ENCODE peak calls at places on chromosomes 5 and 9, in nine cellular contexts. One of them, this sample, is unnamed. For H3K27me3, the result is how much of the 10 kb centered on the place peaks cover.

GRCh38 chr5:60701317-60701988 is 1.5 kb upstream of the DEPDC1B start:
- DNase-seq in esophagus squamous epithelium: no peak
- DNase-seq in ovary: no peak
- DNase-seq in psoas muscle: no peak
- DNase-seq in left ventricle myocardium inferior: no peak
- DNase-seq in endothelial cell of umbilical vein: peak
- DNase-seq in prostate gland: no peak
- DNase-seq in heart right ventricle: no peak
- DNase-seq in fibroblast of lung: no peak
- DNase-seq in this sample: no peak

GRCh38 chr9:91771027-91771426 is 179.0 kb downstream of the ROR2 start:
- DNase-seq in esophagus squamous epithelium: no peak
- DNase-seq in ovary: peak
- DNase-seq in psoas muscle: peak
- DNase-seq in left ventricle myocardium inferior: no peak
- DNase-seq in endothelial cell of umbilical vein: no peak
- DNase-seq in prostate gland: no peak
- DNase-seq in heart right ventricle: no peak
- DNase-seq in fibroblast of lung: peak
- DNase-seq in this sample: peak

GRCh38 chr5:10289353-10289752 is 18.3 kb downstream of the CMBL start:
- DNase-seq in esophagus squamous epithelium: no peak
- DNase-seq in ovary: peak
- DNase-seq in psoas muscle: peak
- DNase-seq in left ventricle myocardium inferior: no peak
- DNase-seq in endothelial cell of umbilical vein: no peak
- DNase-seq in prostate gland: peak
- DNase-seq in heart right ventricle: no peak
- DNase-seq in fibroblast of lung: no peak
- DNase-seq in this sample: no peak

GRCh38 chr5:177995691-177996595 is at the start of gene PROP1:
- DNase-seq in esophagus squamous epithelium: no peak
- DNase-seq in ovary: no peak
- DNase-seq in psoas muscle: no peak
- DNase-seq in left ventricle myocardium inferior: no peak
- DNase-seq in endothelial cell of umbilical vein: no peak
- DNase-seq in prostate gland: no peak
- DNase-seq in heart right ventricle: no peak
- DNase-seq in fibroblast of lung: no peak
- DNase-seq in this sample: no peak

GRCh38 chr5:82586176-82586575 is 308.0 kb upstream of the RPS23 start:
- DNase-seq in esophagus squamous epithelium: no peak
- DNase-seq in ovary: no peak
- DNase-seq in psoas muscle: no peak
- DNase-seq in left ventricle myocardium inferior: no peak
- DNase-seq in endothelial cell of umbilical vein: no peak
- DNase-seq in prostate gland: no peak
- DNase-seq in heart right ventricle: no peak
- DNase-seq in fibroblast of lung: no peak
- DNase-seq in this sample: peak

GRCh38 chr5:180823346-180823745 is 20.7 kb upstream of the MGAT1 start:
- DNase-seq in esophagus squamous epithelium: no peak
- DNase-seq in ovary: no peak
- DNase-seq in psoas muscle: no peak
- DNase-seq in left ventricle myocardium inferior: no peak
- DNase-seq in endothelial cell of umbilical vein: no peak
- DNase-seq in prostate gland: no peak
- DNase-seq in heart right ventricle: no peak
- DNase-seq in fibroblast of lung: no peak
- DNase-seq in this sample: no peak

GRCh38 chr5:438481-438981 is 4.4 kb upstream of the EXOC3 start:
- DNase-seq in esophagus squamous epithelium: no peak
- DNase-seq in ovary: no peak
- DNase-seq in psoas muscle: no peak
- DNase-seq in left ventricle myocardium inferior: no peak
- DNase-seq in endothelial cell of umbilical vein: no peak
- DNase-seq in prostate gland: no peak
- DNase-seq in heart right ventricle: peak
- DNase-seq in fibroblast of lung: no peak
- DNase-seq in this sample: no peak

GRCh38 chr9:114290561-114290986 is 32.3 kb upstream of the ORM1 start:
- DNase-seq in esophagus squamous epithelium: no peak
- DNase-seq in ovary: peak
- DNase-seq in psoas muscle: no peak
- DNase-seq in left ventricle myocardium inferior: peak
- DNase-seq in endothelial cell of umbilical vein: no peak
- DNase-seq in prostate gland: no peak
- DNase-seq in heart right ventricle: no peak
- DNase-seq in fibroblast of lung: no peak
- DNase-seq in this sample: no peak

GRCh38 chr9:89748831-89749499 is 144.2 kb downstream of the GADD45G start:
- DNase-seq in esophagus squamous epithelium: no peak
- DNase-seq in ovary: no peak
- DNase-seq in psoas muscle: no peak
- DNase-seq in left ventricle myocardium inferior: no peak
- DNase-seq in endothelial cell of umbilical vein: no peak
- DNase-seq in prostate gland: no peak
- DNase-seq in heart right ventricle: no peak
- DNase-seq in fibroblast of lung: no peak
- DNase-seq in this sample: no peak

DNA sequence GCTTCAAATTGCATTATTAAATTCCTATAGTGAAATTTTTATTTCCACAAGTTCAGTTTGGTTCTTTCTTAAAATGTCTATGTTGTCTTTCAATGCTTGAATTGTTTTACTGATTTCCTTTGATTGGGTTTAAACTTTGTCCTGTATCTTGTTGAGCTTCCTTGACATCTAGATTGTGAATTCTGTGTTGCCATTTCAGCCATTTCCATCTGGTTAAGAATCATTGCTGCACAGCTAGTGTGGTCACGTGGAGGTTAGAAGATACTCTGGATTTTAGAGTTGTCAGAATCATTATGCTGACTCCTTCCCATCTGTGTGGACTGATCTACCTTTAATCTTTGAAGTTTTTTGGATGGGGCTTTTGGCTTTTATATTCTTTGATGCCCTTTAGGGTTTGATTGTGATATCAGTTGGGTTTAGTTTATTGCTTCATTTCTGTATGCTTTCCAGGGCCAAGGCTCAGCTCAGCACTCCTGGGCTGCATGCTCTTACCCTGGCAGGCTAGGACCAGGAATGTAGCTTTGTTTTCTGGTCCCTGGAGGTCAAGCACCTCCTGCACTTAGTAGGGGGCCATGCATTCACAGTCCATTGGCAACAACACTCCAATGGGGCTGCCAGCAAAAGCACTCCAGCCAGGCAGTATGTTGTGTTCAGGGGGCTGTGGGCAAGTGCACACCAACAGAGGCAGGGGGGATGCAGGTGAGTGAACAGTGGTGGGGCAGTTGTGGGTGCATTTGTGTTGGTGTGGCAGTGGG is 141.4 kb downstream of the PRR16 start:
- DNase-seq in esophagus squamous epithelium: no peak
- DNase-seq in ovary: no peak
- DNase-seq in psoas muscle: no peak
- DNase-seq in left ventricle myocardium inferior: no peak
- DNase-seq in endothelial cell of umbilical vein: no peak
- DNase-seq in prostate gland: no peak
- DNase-seq in heart right ventricle: no peak
- DNase-seq in fibroblast of lung: peak
- DNase-seq in this sample: peak
- H3K4me3 ChIP-seq in esophagus squamous epithelium: no peak
- H3K4me3 ChIP-seq in ovary: no peak
- H3K4me3 ChIP-seq in psoas muscle: no peak
- H3K4me3 ChIP-seq in left ventricle myocardium inferior: no peak
- H3K4me3 ChIP-seq in endothelial cell of umbilical vein: no peak
- H3K4me3 ChIP-seq in prostate gland: no peak
- H3K4me3 ChIP-seq in heart right ventricle: no peak
- H3K4me3 ChIP-seq in fibroblast of lung: no peak
- H3K4me3 ChIP-seq in this sample: no peak

GRCh38 chr5:135490245-135491037 is 38.3 kb upstream of the TIFAB start:
- DNase-seq in esophagus squamous epithelium: no peak
- DNase-seq in ovary: no peak
- DNase-seq in psoas muscle: no peak
- DNase-seq in left ventricle myocardium inferior: no peak
- DNase-seq in endothelial cell of umbilical vein: no peak
- DNase-seq in prostate gland: no peak
- DNase-seq in heart right ventricle: no peak
- DNase-seq in fibroblast of lung: no peak
- DNase-seq in this sample: peak
- H3K27me3 ChIP-seq in esophagus squamous epithelium: under half
- H3K27me3 ChIP-seq in ovary: under half
- H3K27me3 ChIP-seq in psoas muscle: half or more
- H3K27me3 ChIP-seq in left ventricle myocardium inferior: half or more
- H3K27me3 ChIP-seq in endothelial cell of umbilical vein: half or more
- H3K27me3 ChIP-seq in prostate gland: under half
- H3K27me3 ChIP-seq in heart right ventricle: half or more
- H3K27me3 ChIP-seq in fibroblast of lung: under half
- H3K27me3 ChIP-seq in this sample: half or more

GRCh38 chr9:127193483-127193882 is 71.0 kb upstream of the ANGPTL2 start:
- DNase-seq in esophagus squamous epithelium: no peak
- DNase-seq in ovary: no peak
- DNase-seq in psoas muscle: no peak
- DNase-seq in left ventricle myocardium inferior: peak
- DNase-seq in endothelial cell of umbilical vein: no peak
- DNase-seq in prostate gland: no peak
- DNase-seq in heart right ventricle: no peak
- DNase-seq in fibroblast of lung: no peak
- DNase-seq in this sample: no peak

GRCh38 chr9:127196826-127197145 is 67.8 kb upstream of the GARNL3 start:
- DNase-seq in esophagus squamous epithelium: no peak
- DNase-seq in ovary: no peak
- DNase-seq in psoas muscle: no peak
- DNase-seq in left ventricle myocardium inferior: peak
- DNase-seq in endothelial cell of umbilical vein: no peak
- DNase-seq in prostate gland: no peak
- DNase-seq in heart right ventricle: no peak
- DNase-seq in fibroblast of lung: no peak
- DNase-seq in this sample: no peak

GRCh38 chr9:127197186-127197860 is 67.3 kb upstream of the GARNL3 start:
- DNase-seq in esophagus squamous epithelium: no peak
- DNase-seq in ovary: no peak
- DNase-seq in psoas muscle: no peak
- DNase-seq in left ventricle myocardium inferior: peak
- DNase-seq in endothelial cell of umbilical vein: no peak
- DNase-seq in prostate gland: no peak
- DNase-seq in heart right ventricle: no peak
- DNase-seq in fibroblast of lung: no peak
- DNase-seq in this sample: no peak

GRCh38 chr9:127195976-127196825 is 68.4 kb upstream of the GARNL3 start:
- DNase-seq in esophagus squamous epithelium: no peak
- DNase-seq in ovary: no peak
- DNase-seq in psoas muscle: no peak
- DNase-seq in left ventricle myocardium inferior: peak
- DNase-seq in endothelial cell of umbilical vein: no peak
- DNase-seq in prostate gland: no peak
- DNase-seq in heart right ventricle: no peak
- DNase-seq in fibroblast of lung: no peak
- DNase-seq in this sample: no peak

GRCh38 chr9:127194881-127195713 is 69.5 kb upstream of the GARNL3 start:
- DNase-seq in esophagus squamous epithelium: no peak
- DNase-seq in ovary: no peak
- DNase-seq in psoas muscle: no peak
- DNase-seq in left ventricle myocardium inferior: peak
- DNase-seq in endothelial cell of umbilical vein: no peak
- DNase-seq in prostate gland: no peak
- DNase-seq in heart right ventricle: no peak
- DNase-seq in fibroblast of lung: peak
- DNase-seq in this sample: no peak
- TF ChIP-seq CTCF in esophagus squamous epithelium: peak
- TF ChIP-seq CTCF in ovary: no peak
- TF ChIP-seq CTCF in psoas muscle: peak
- TF ChIP-seq CTCF in left ventricle myocardium inferior: no peak
- TF ChIP-seq CTCF in endothelial cell of umbilical vein: no peak
- TF ChIP-seq CTCF in prostate gland: no peak
- TF ChIP-seq CTCF in heart right ventricle: no peak
- TF ChIP-seq CTCF in fibroblast of lung: no peak
- TF ChIP-seq CTCF in this sample: no peak

DNA sequence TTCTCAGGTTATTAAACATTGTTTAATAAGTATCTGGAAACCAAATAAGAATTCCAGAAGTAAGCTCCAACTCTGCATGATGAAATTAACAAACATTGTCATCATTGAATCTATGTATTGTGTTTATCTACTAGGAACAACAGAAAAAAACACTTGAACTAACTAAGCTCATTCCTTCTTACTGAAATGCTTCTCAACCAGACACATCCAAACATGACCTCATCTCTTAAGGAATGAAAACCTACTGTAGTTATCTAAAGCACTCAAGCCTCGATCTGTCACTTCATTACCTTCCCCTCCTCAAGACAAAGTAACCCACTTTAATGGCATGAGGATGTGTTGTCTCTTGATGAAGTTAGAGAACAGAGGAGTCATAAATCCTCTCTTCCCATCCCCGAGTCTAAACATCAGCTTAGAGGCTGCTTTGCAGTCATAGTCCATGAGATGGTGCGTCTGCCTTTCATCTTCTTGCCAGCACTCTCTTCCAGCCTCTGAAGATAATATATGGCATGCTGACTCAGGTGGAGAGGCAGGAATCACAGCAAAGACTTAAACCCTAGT is 86.5 kb downstream of the CEMIP2 start:
- DNase-seq in esophagus squamous epithelium: no peak
- DNase-seq in ovary: no peak
- DNase-seq in psoas muscle: no peak
- DNase-seq in left ventricle myocardium inferior: no peak
- DNase-seq in endothelial cell of umbilical vein: peak
- DNase-seq in prostate gland: no peak
- DNase-seq in heart right ventricle: no peak
- DNase-seq in fibroblast of lung: peak
- DNase-seq in this sample: peak
- H3K4me3 ChIP-seq in esophagus squamous epithelium: no peak
- H3K4me3 ChIP-seq in ovary: no peak
- H3K4me3 ChIP-seq in psoas muscle: no peak
- H3K4me3 ChIP-seq in left ventricle myocardium inferior: no peak
- H3K4me3 ChIP-seq in endothelial cell of umbilical vein: no peak
- H3K4me3 ChIP-seq in prostate gland: no peak
- H3K4me3 ChIP-seq in heart right ventricle: no peak
- H3K4me3 ChIP-seq in fibroblast of lung: no peak
- H3K4me3 ChIP-seq in this sample: no peak

GRCh38 chr5:11903614-11904269 is 504 bp downstream of the CTNND2 start:
- DNase-seq in esophagus squamous epithelium: no peak
- DNase-seq in ovary: no peak
- DNase-seq in psoas muscle: peak
- DNase-seq in left ventricle myocardium inferior: no peak
- DNase-seq in endothelial cell of umbilical vein: no peak
- DNase-seq in prostate gland: no peak
- DNase-seq in heart right ventricle: peak
- DNase-seq in fibroblast of lung: peak
- DNase-seq in this sample: peak
- H3K27me3 ChIP-seq in esophagus squamous epithelium: under half
- H3K27me3 ChIP-seq in ovary: under half
- H3K27me3 ChIP-seq in psoas muscle: under half
- H3K27me3 ChIP-seq in left ventricle myocardium inferior: half or more
- H3K27me3 ChIP-seq in endothelial cell of umbilical vein: under half
- H3K27me3 ChIP-seq in prostate gland: under half
- H3K27me3 ChIP-seq in heart right ventricle: half or more
- H3K27me3 ChIP-seq in fibroblast of lung: under half
- H3K27me3 ChIP-seq in this sample: half or more